ENCODE peak calls at places on chromosomes 16 and 17, in five cellular contexts. Y is K562, P is HepG2, J is GM12878, N is H1. R is an unnamed sample.

GRCh38 chr17:64171041-64171440 is 41.1 kb upstream of the ERN1 start:
- DNase-seq in Y (no peak), P (no peak), J (no peak), N (no peak), R (no peak)

GRCh38 chr17:57440522-57441269 is 184.4 kb downstream of the MSI2 start:
- DNase-seq in Y (peak; percentile 59), P (peak; percentile 91), J (peak; percentile 63), N (peak; percentile 82), R (peak; percentile 48)

GRCh38 chr16:1265826-1266225 is 10.0 kb downstream of the TPSD1 start:
- DNase-seq in Y (no peak), P (no peak), J (no peak), N (no peak), R (no peak)

GRCh38 chr17:13518271-13519000 is 83.3 kb downstream of the HS3ST3A1 start:
- DNase-seq in Y (peak; percentile 45), P (no peak), J (no peak), N (no peak), R (no peak)

GRCh38 chr16:29712770-29713169 is 33.0 kb downstream of the C16orf54 start:
- DNase-seq in Y (no peak), P (no peak), J (no peak), N (no peak), R (no peak)

GRCh38 chr16:74742051-74742481 is 32.6 kb downstream of the FA2H start:
- DNase-seq in Y (no peak), P (no peak), J (no peak), N (no peak), R (no peak)

GRCh38 chr16:31130336-31130812 is 5.2 kb downstream of the PRSS8 start:
- DNase-seq in Y (no peak), P (no peak), J (no peak), N (no peak), R (no peak)

GRCh38 chr17:70168044-70168978 is 1.0 kb upstream of the KCNJ2 start:
- DNase-seq in Y (peak; percentile 19), P (no peak), J (no peak), N (peak; percentile 65), R (peak; percentile 5)

GRCh38 chr17:40556884-40557414 is 8.3 kb downstream of the CCR7 start:
- DNase-seq in Y (peak; percentile 60), P (no peak), J (no peak), N (no peak), R (no peak)

GRCh38 chr17:63998050-63998720 is at the start of gene PRR29:
- DNase-seq in Y (peak; percentile 96), P (peak; percentile 66), J (no peak), N (peak; percentile 95), R (peak; percentile 92)

GRCh38 chr16:80894091-80894490 is 89.7 kb upstream of the CDYL2 start:
- DNase-seq in Y (no peak), P (no peak), J (no peak), N (no peak), R (no peak)

GRCh38 chr16:65681406-65681805 is 559.5 kb upstream of the CDH11 start:
- DNase-seq in Y (no peak), P (no peak), J (no peak), N (no peak), R (no peak)

GRCh38 chr17:29014716-29015115 is 8.9 kb upstream of the SEZ6 start:
- DNase-seq in Y (no peak), P (no peak), J (no peak), N (no peak), R (no peak)

GRCh38 chr17:2195729-2196128 is 107.9 kb downstream of the SMG6 start:
- DNase-seq in Y (no peak), P (no peak), J (peak; percentile 73), N (no peak), R (no peak)

GRCh38 chr16:80071964-80072363 is 468.8 kb upstream of the DYNLRB2 start:
- DNase-seq in Y (no peak), P (no peak), J (no peak), N (no peak), R (no peak)

GRCh38 chr17:4728124-4728523 is 3.1 kb upstream of the MED11 start:
- DNase-seq in Y (no peak), P (no peak), J (no peak), N (no peak), R (no peak)

GRCh38 chr16:85316321-85316919 is 204.1 kb upstream of the CIBAR2 start:
- DNase-seq in Y (peak; percentile 96), P (peak; percentile 80), J (no peak), N (peak; percentile 86), R (peak; percentile 56)

GRCh38 chr17:38791162-38791561 is 8.2 kb downstream of the PIP4K2B start:
- DNase-seq in Y (no peak), P (no peak), J (no peak), N (no peak), R (no peak)

GRCh38 chr17:51165680-51166197 is 472 bp upstream of the NME2 start:
- DNase-seq in Y (peak; percentile 25), P (no peak), J (no peak), N (peak; percentile 63), R (no peak)

GRCh38 chr17:33725675-33726271 is 432.7 kb upstream of the ASIC2 start:
- DNase-seq in Y (peak; percentile 68), P (peak; percentile 24), J (no peak), N (peak; percentile 88), R (peak; percentile 16)

GRCh38 chr17:43118679-43119615 is 6.2 kb downstream of the BRCA1 start:
- DNase-seq in Y (no peak), P (peak; percentile 65), J (no peak), N (no peak), R (no peak)

GRCh38 chr16:27951752-27952151 is 111.8 kb downstream of the GSG1L start:
- DNase-seq in Y (no peak), P (no peak), J (no peak), N (no peak), R (no peak)

GRCh38 chr16:84303023-84303422 is 8.3 kb downstream of the WFDC1 start:
- DNase-seq in Y (no peak), P (no peak), J (no peak), N (no peak), R (no peak)
- TF ChIP-seq TAF1 in Y (no peak), P (no peak), J (no peak), N (no peak), R (no peak)

GRCh38 chr17:49357516-49357915 is 4.5 kb downstream of the ZNF652 start:
- DNase-seq in Y (no peak), P (no peak), J (no peak), N (no peak), R (no peak)
- TF ChIP-seq POLR2A in Y (no peak), P (no peak), J (no peak), N (no peak), R (no peak)

GRCh38 chr16:53673189-53673588 is 30.5 kb downstream of the RPGRIP1L start:
- DNase-seq in Y (no peak), P (no peak), J (no peak), N (no peak), R (no peak)
- TF ChIP-seq TAF1 in Y (no peak), P (no peak), J (no peak), N (no peak), R (no peak)

GRCh38 chr17:41968676-41969075 is 2.1 kb downstream of the CNP start:
- DNase-seq in Y (no peak), P (no peak), J (no peak), N (no peak), R (no peak)

GRCh38 chr17:41967141-41967920 is 736 bp downstream of the CNP start:
- DNase-seq in Y (peak; percentile 76), P (peak; percentile 82), J (no peak), N (peak; percentile 59), R (peak; percentile 50)

GRCh38 chr17:41967921-41968578 is 1.5 kb downstream of the CNP start:
- DNase-seq in Y (no peak), P (no peak), J (no peak), N (no peak), R (no peak)

GRCh38 chr17:41965694-41966375 is 760 bp upstream of the CNP start:
- DNase-seq in Y (peak; percentile 81), P (peak; percentile 88), J (no peak), N (peak; percentile 82), R (peak; percentile 62)

DNA sequence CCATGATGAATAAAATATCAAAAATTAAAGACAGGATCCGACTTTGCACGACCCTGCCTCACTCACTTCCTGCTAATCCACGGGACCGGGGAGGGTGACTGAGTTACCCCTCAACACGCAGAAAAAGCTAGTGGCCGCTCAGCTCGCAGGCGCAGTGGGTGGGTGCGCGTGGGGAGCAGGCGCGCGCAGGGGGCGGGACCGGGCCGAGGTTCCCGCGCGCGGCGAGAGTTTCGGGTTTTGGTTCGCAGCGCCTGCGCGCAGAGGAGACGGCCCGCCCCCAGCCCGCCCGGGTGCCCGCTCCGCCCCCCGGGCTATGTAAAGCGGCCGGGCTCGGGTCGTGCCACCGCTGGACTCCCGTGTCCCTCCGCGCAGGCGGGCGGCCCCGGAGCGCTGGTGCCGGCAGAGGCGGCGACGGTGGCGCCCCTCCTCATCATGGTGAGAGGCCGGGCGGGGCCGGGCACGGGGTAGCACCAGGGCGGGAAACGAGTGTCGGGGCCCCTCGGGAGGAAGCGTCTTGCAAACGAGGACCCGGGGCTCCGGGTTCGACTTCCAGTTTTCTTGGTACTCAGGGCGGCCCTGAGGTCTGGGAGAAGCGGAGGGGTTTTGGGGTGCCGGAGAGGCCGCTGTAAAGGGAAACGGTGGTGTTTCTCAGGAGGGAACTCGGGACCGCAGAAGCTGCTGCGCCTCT is at the start of gene CNP:
- DNase-seq in Y (peak; percentile 97), P (peak; percentile 82), J (peak; percentile 49), N (peak; percentile 90), R (peak; percentile 95)
- TF ChIP-seq POLR2A in Y (peak; percentile 59), P (peak; percentile 95), J (peak; percentile 92), N (peak; percentile 49), R (peak; percentile 69)

R was measured in GM12892.